ENCODE peak calls at places on chromosomes 13 and 19, in ten cellular contexts. Q is AG20443; E is kidney glomerular epithelial cell; W is activated CD8-positive, alpha-beta memory T cell treated with anti-CD3 and anti-CD28 coated beads for 1 hour; B is fibroblast of the aortic adventitia; H is Caco-2; D is cardiac fibroblast; Z is tibial artery; C is foreskin fibroblast; Y is lower leg skin. U is an unnamed sample.

GRCh38 chr13:45373116-45373606 is 32.2 kb upstream of the TPT1 start:
- DNase-seq in D (no peak), Q (no peak), B (no peak), H (no peak), W (no peak), C (no peak), Y (no peak), Z (no peak), E (no peak), U (no peak)

GRCh38 chr19:18310966-18311365 is 11.9 kb downstream of the LSM4 start:
- DNase-seq in Z (no peak), B (no peak), C (no peak), Q (no peak), W (no peak), E (no peak), H (no peak), Y (no peak), D (no peak), U (no peak)

GRCh38 chr13:30576528-30576927 is 41.2 kb upstream of the USPL1 start:
- DNase-seq in B (peak), C (peak), W (peak), Z (no peak), E (peak), D (peak), H (no peak), Q (no peak), Y (no peak), U (no peak)

GRCh38 chr13:30743319-30744055 is 8.1 kb downstream of the ALOX5AP start:
- DNase-seq in E (peak), Q (peak), Y (no peak), B (peak), Z (peak), W (no peak), D (peak), H (peak), C (peak), U (peak)

GRCh38 chr19:11338164-11338563 is 1.3 kb downstream of the RAB3D start:
- DNase-seq in E (no peak), Y (no peak), D (no peak), Z (no peak), C (no peak), B (no peak), H (no peak), W (no peak), Q (no peak), U (no peak)

GRCh38 chr19:35085947-35086346 is 29.7 kb upstream of the FXYD3 start:
- DNase-seq in E (no peak), W (no peak), D (no peak), C (no peak), Y (no peak), Q (no peak), B (no peak), H (no peak), Z (no peak), U (no peak)

GRCh38 chr13:23715762-23716235 is 145.6 kb downstream of the TNFRSF19 start:
- DNase-seq in D (no peak), B (no peak), Z (no peak), C (peak), H (peak), Y (no peak), Q (no peak), E (no peak), W (no peak), U (no peak)

GRCh38 chr13:40986328-40986856 is 32.7 kb downstream of the ELF1 start:
- DNase-seq in Z (no peak), W (no peak), B (peak), Q (peak), H (no peak), D (peak), E (no peak), Y (no peak), C (no peak), U (no peak)

GRCh38 chr19:41547569-41547968 is 28.4 kb upstream of the CEACAM21 start:
- DNase-seq in H (no peak), C (no peak), B (no peak), Y (no peak), Z (no peak), Q (no peak), E (no peak), D (no peak), W (no peak), U (no peak)

GRCh38 chr19:9856609-9857008 is 21.5 kb downstream of the PIN1 start:
- DNase-seq in Q (no peak), W (no peak), B (no peak), H (no peak), E (no peak), D (no peak), C (no peak), Y (no peak), Z (no peak), U (no peak)

GRCh38 chr13:113761136-113761535 is 2.1 kb downstream of the TMEM255B start:
- DNase-seq in B (no peak), Z (no peak), D (no peak), H (no peak), W (no peak), E (no peak), Q (no peak), C (no peak), Y (peak), U (no peak)

GRCh38 chr13:24693862-24694471 is 13.8 kb downstream of the ATP12A start:
- DNase-seq in E (peak), B (peak), Z (no peak), D (peak), H (peak), C (peak), Y (no peak), W (no peak), Q (peak), U (peak)

GRCh38 chr19:10555613-10555979 is 10.2 kb downstream of the KRI1 start:
- DNase-seq in D (no peak), B (no peak), Z (no peak), W (no peak), C (no peak), E (no peak), H (no peak), Y (no peak), Q (no peak), U (no peak)

GRCh38 chr13:44302948-44303575 is 70.6 kb upstream of the SERP2 start:
- DNase-seq in W (no peak), Z (no peak), E (no peak), B (peak), Q (no peak), H (no peak), D (peak), C (no peak), Y (no peak), U (no peak)

GRCh38 chr13:38898481-38898880 is 92.2 kb downstream of the STOML3 start:
- DNase-seq in Y (no peak), W (no peak), B (no peak), C (no peak), Q (no peak), D (no peak), E (no peak), Z (no peak), H (no peak), U (no peak)

GRCh38 chr13:33806470-33807248 is 11.3 kb upstream of the RFC3 start:
- DNase-seq in Z (no peak), H (no peak), B (no peak), Y (no peak), C (no peak), Q (no peak), D (no peak), E (no peak), W (no peak), U (no peak)

GRCh38 chr13:46721054-46721453 is 75.9 kb downstream of the ESD start:
- DNase-seq in Q (peak), B (peak), Z (peak), E (peak), Y (no peak), D (peak), W (no peak), C (peak), H (peak), U (peak)

GRCh38 chr13:51902776-51903175 is 41.0 kb downstream of the CCDC70 start:
- DNase-seq in W (no peak), D (no peak), C (no peak), E (no peak), Q (no peak), Y (no peak), B (no peak), Z (no peak), H (no peak), U (no peak)

GRCh38 chr19:10625762-10626138 is 397 bp downstream of the SLC44A2 start:
- DNase-seq in C (no peak), Z (no peak), W (no peak), D (no peak), B (no peak), E (no peak), H (no peak), Y (no peak), Q (no peak), U (no peak)

GRCh38 chr13:41631296-41631965 is 174.1 kb downstream of the RGCC start:
- DNase-seq in D (no peak), W (no peak), H (no peak), Z (no peak), C (no peak), E (no peak), Q (no peak), B (no peak), Y (no peak), U (no peak)

GRCh38 chr19:917323-918151 is at the start of gene KISS1R:
- DNase-seq in Z (no peak), B (peak), Y (no peak), D (peak), C (peak), W (no peak), Q (no peak), H (peak), E (no peak), U (no peak)

GRCh38 chr13:62631614-62632013 is 1216.0 kb upstream of the PCDH20 start:
- DNase-seq in D (no peak), W (no peak), Q (no peak), H (no peak), C (no peak), B (no peak), Y (no peak), Z (no peak), E (no peak), U (no peak)

GRCh38 chr13:82878536-82878935 is 1003.7 kb downstream of the SLITRK1 start:
- DNase-seq in Z (no peak), C (peak), H (no peak), D (no peak), W (no peak), B (no peak), Q (no peak), Y (no peak), E (peak), U (no peak)

GRCh38 chr13:61316647-61317046 is 99.0 kb downstream of the PCDH20 start:
- DNase-seq in E (no peak), D (no peak), B (no peak), H (no peak), Z (no peak), Y (no peak), Q (no peak), C (no peak), W (no peak), U (no peak)

GRCh38 chr13:29991343-29991742 is 140.9 kb upstream of the UBL3 start:
- DNase-seq in E (peak), B (peak), D (peak), C (peak), Q (peak), W (no peak), Z (no peak), H (no peak), Y (no peak), U (no peak)

GRCh38 chr13:44471686-44472085 is 98.1 kb downstream of the SERP2 start:
- DNase-seq in B (peak), Y (no peak), W (no peak), C (peak), Z (no peak), Q (no peak), H (no peak), D (peak), E (peak), U (no peak)

GRCh38 chr13:113801289-113801961 is 42.4 kb downstream of the TMEM255B start:
- DNase-seq in B (no peak), E (no peak), C (no peak), H (no peak), W (no peak), Y (peak), Z (no peak), Q (no peak), D (no peak), U (no peak)

GRCh38 chr19:15101479-15102082 is 5.6 kb upstream of the SYDE1 start:
- DNase-seq in H (peak), C (peak), E (peak), Z (no peak), Q (peak), W (no peak), B (peak), D (peak), Y (no peak), U (no peak)

GRCh38 chr19:49590971-49591730 is at the start of gene PRR12:
- DNase-seq in Y (peak), E (peak), B (peak), Q (peak), Z (peak), C (peak), W (peak), H (peak), D (peak), U (peak)

GRCh38 chr13:77584111-77584510 is 48.6 kb downstream of the SCEL start:
- DNase-seq in Z (no peak), D (no peak), Y (peak), C (no peak), Q (no peak), H (no peak), B (no peak), W (no peak), E (no peak), U (peak)

GRCh38 chr13:71242191-71242590 is 624.8 kb downstream of the DACH1 start:
- DNase-seq in Y (no peak), C (peak), Q (peak), D (peak), E (no peak), Z (no peak), B (no peak), H (no peak), W (no peak), U (no peak)